ENCODE peak calls at places on chromosomes 7 and 10, in nine cellular contexts. One of them, this sample, is unnamed.
A peak's percentile ranks its signal among the peaks of the same experiment; 100 is the strongest.

GRCh38 chr10:10663587-10663986 is 354.1 kb upstream of the CELF2 start:
- DNase-seq in suprapubic skin: no peak
- DNase-seq in transverse colon: no peak
- DNase-seq in BJ: no peak
- DNase-seq in body of pancreas: no peak
- DNase-seq in SK-N-SH: no peak
- DNase-seq in spleen: no peak
- DNase-seq in thoracic aorta: no peak
- DNase-seq in PC-3: no peak
- DNase-seq in this sample: no peak

GRCh38 chr10:33073641-33074410 is 115.8 kb upstream of the ITGB1 start:
- DNase-seq in suprapubic skin: no peak
- DNase-seq in spleen: no peak
- DNase-seq in thoracic aorta: no peak
- DNase-seq in BJ: no peak
- DNase-seq in transverse colon: no peak
- DNase-seq in body of pancreas: no peak
- DNase-seq in PC-3: no peak
- DNase-seq in SK-N-SH: no peak
- DNase-seq in this sample: no peak

GRCh38 chr7:95407751-95408150 is 11.6 kb upstream of the PON3 start:
- DNase-seq in body of pancreas: no peak
- DNase-seq in suprapubic skin: no peak
- DNase-seq in spleen: no peak
- DNase-seq in transverse colon: no peak
- DNase-seq in SK-N-SH: no peak
- DNase-seq in PC-3: no peak
- DNase-seq in thoracic aorta: no peak
- DNase-seq in BJ: no peak
- DNase-seq in this sample: no peak

GRCh38 chr7:150949564-150949963 is 28.6 kb downstream of the KCNH2 start:
- DNase-seq in spleen: peak; percentile 40
- DNase-seq in body of pancreas: no peak
- DNase-seq in SK-N-SH: peak; percentile 88
- DNase-seq in transverse colon: no peak
- DNase-seq in thoracic aorta: no peak
- DNase-seq in PC-3: no peak
- DNase-seq in suprapubic skin: peak; percentile 20
- DNase-seq in BJ: no peak
- DNase-seq in this sample: peak; percentile 76

GRCh38 chr7:50556247-50556976 is 8.8 kb downstream of the DDC start:
- DNase-seq in transverse colon: peak; percentile 60
- DNase-seq in suprapubic skin: no peak
- DNase-seq in SK-N-SH: no peak
- DNase-seq in body of pancreas: no peak
- DNase-seq in PC-3: no peak
- DNase-seq in spleen: no peak
- DNase-seq in thoracic aorta: no peak
- DNase-seq in BJ: no peak
- DNase-seq in this sample: no peak

GRCh38 chr10:76009531-76009930 is 578.1 kb downstream of the LRMDA start:
- DNase-seq in body of pancreas: no peak
- DNase-seq in SK-N-SH: no peak
- DNase-seq in thoracic aorta: no peak
- DNase-seq in PC-3: peak; percentile 57
- DNase-seq in BJ: no peak
- DNase-seq in spleen: no peak
- DNase-seq in transverse colon: no peak
- DNase-seq in suprapubic skin: no peak
- DNase-seq in this sample: peak; percentile 37

GRCh38 chr7:75732764-75733630 is 5.7 kb downstream of the HIP1 start:
- DNase-seq in thoracic aorta: no peak
- DNase-seq in PC-3: peak; percentile 52
- DNase-seq in body of pancreas: no peak
- DNase-seq in spleen: no peak
- DNase-seq in transverse colon: no peak
- DNase-seq in BJ: peak; percentile 84
- DNase-seq in SK-N-SH: peak; percentile 35
- DNase-seq in suprapubic skin: no peak
- DNase-seq in this sample: no peak

GRCh38 chr7:142328006-142328405 is 70.1 kb upstream of the PRSS58 start:
- DNase-seq in PC-3: no peak
- DNase-seq in SK-N-SH: no peak
- DNase-seq in spleen: no peak
- DNase-seq in body of pancreas: no peak
- DNase-seq in BJ: no peak
- DNase-seq in suprapubic skin: no peak
- DNase-seq in transverse colon: no peak
- DNase-seq in thoracic aorta: no peak
- DNase-seq in this sample: no peak

GRCh38 chr10:122878799-122879338 is 512 bp downstream of the FAM24B start:
- DNase-seq in suprapubic skin: no peak
- DNase-seq in thoracic aorta: no peak
- DNase-seq in spleen: peak; percentile 68
- DNase-seq in PC-3: peak; percentile 19
- DNase-seq in body of pancreas: peak; percentile 71
- DNase-seq in SK-N-SH: peak; percentile 21
- DNase-seq in transverse colon: peak; percentile 9
- DNase-seq in BJ: no peak
- DNase-seq in this sample: no peak

GRCh38 chr10:4676566-4676965 is 149.4 kb upstream of the AKR1E2 start:
- DNase-seq in transverse colon: no peak
- DNase-seq in spleen: no peak
- DNase-seq in PC-3: peak; percentile 27
- DNase-seq in BJ: no peak
- DNase-seq in SK-N-SH: no peak
- DNase-seq in thoracic aorta: no peak
- DNase-seq in suprapubic skin: no peak
- DNase-seq in body of pancreas: no peak
- DNase-seq in this sample: no peak
- H3K4me3 ChIP-seq in transverse colon: no peak overlapping the region
- H3K4me3 ChIP-seq in spleen: no peak overlapping the region
- H3K4me3 ChIP-seq in PC-3: peak overlapping the region; percentile 74
- H3K4me3 ChIP-seq in BJ: no peak overlapping the region
- H3K4me3 ChIP-seq in SK-N-SH: no peak overlapping the region
- H3K4me3 ChIP-seq in thoracic aorta: no peak overlapping the region
- H3K4me3 ChIP-seq in suprapubic skin: no peak overlapping the region
- H3K4me3 ChIP-seq in body of pancreas: no peak overlapping the region
- H3K4me3 ChIP-seq in this sample: no peak overlapping the region

DNA sequence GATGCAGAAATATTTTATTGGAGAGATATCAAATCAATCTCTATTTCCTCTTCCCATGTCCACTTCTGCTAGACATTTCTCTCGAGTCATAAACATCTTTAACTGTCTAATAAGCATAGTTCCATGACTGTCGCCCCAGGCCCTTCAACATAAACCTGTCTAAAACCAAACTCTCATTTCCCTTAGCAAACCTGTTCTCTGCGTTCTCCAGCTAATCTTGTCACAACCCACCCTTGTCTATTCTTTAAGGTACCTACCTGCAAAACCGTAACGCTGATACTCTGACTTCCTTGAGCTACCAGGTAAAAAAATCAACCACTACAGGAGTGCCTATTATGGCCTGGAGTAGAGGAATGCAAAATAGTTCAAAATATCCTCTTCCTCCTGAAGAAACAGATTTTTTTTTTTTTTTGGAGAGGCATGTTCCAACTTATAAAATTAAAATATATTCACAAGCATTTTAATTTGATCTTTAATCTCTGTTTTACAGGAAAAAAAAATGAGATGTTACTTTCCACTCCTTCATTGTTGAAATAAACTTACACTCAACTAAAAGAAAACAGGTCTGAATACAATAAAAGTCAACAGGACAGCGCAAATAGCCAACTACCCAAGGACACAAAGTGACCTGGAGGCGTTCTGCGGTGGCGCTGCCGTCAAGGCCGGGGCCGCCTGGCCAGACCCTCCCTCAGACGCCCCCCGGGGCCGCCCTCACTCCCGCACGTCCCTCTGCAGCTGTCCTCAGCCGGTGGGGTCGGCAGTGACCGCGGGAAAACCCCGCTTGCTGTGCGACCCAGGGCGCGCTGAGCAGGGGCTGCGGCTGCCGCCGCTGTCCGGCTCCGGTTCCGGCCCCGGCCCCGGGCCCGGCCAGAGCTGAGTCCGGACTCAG is 765 bp downstream of the SLC25A40 start:
- DNase-seq in spleen: peak; percentile 92
- DNase-seq in SK-N-SH: peak; percentile 86
- DNase-seq in PC-3: peak; percentile 9
- DNase-seq in suprapubic skin: no peak
- DNase-seq in transverse colon: peak; percentile 41
- DNase-seq in thoracic aorta: no peak
- DNase-seq in body of pancreas: peak; percentile 30
- DNase-seq in BJ: no peak
- DNase-seq in this sample: peak; percentile 77
- H3K36me3 ChIP-seq in spleen: peaks cover 23% of the 10 kb centered on the region
- H3K36me3 ChIP-seq in SK-N-SH: peaks cover 14% of the 10 kb centered on the region
- H3K36me3 ChIP-seq in PC-3: peaks cover 20% of the 10 kb centered on the region
- H3K36me3 ChIP-seq in suprapubic skin: no peaks in the 10 kb centered on the region
- H3K36me3 ChIP-seq in transverse colon: no peaks in the 10 kb centered on the region
- H3K36me3 ChIP-seq in thoracic aorta: no peaks in the 10 kb centered on the region
- H3K36me3 ChIP-seq in body of pancreas: no peaks in the 10 kb centered on the region
- H3K36me3 ChIP-seq in BJ: no peaks in the 10 kb centered on the region
- H3K36me3 ChIP-seq in this sample: no peaks in the 10 kb centered on the region

GRCh38 chr7:84144480-84144879 is 50.1 kb downstream of the SEMA3A start:
- DNase-seq in PC-3: no peak
- DNase-seq in BJ: no peak
- DNase-seq in spleen: no peak
- DNase-seq in suprapubic skin: no peak
- DNase-seq in SK-N-SH: no peak
- DNase-seq in transverse colon: no peak
- DNase-seq in thoracic aorta: no peak
- DNase-seq in body of pancreas: no peak
- DNase-seq in this sample: no peak
- H3K4me3 ChIP-seq in PC-3: no peak overlapping the region
- H3K4me3 ChIP-seq in BJ: no peak overlapping the region
- H3K4me3 ChIP-seq in spleen: no peak overlapping the region
- H3K4me3 ChIP-seq in suprapubic skin: no peak overlapping the region
- H3K4me3 ChIP-seq in SK-N-SH: no peak overlapping the region
- H3K4me3 ChIP-seq in transverse colon: no peak overlapping the region
- H3K4me3 ChIP-seq in thoracic aorta: no peak overlapping the region
- H3K4me3 ChIP-seq in body of pancreas: no peak overlapping the region
- H3K4me3 ChIP-seq in this sample: no peak overlapping the region

DNA sequence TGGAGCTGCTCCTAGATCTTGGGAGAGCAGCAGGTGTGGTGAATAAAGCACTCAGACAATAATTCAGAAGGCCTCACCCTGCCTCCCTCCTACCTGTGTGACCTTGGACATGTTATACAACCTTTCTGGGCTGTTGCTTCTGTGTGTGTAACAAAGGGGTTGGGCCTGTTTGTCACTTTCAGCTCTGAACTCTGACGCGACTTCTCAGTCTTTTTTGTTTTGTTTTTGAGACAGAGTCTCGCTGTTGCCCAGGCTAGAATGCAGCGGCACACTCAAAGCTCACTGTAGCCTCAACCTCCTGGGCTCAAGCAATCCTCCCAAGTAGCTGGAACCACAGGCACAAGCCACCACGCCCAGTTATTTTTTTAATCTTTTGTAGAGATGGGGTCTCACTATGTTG is 89.3 kb downstream of the DNMBP start:
- DNase-seq in BJ: no peak
- DNase-seq in PC-3: no peak
- DNase-seq in thoracic aorta: no peak
- DNase-seq in transverse colon: peak; percentile 59
- DNase-seq in body of pancreas: peak; percentile 74
- DNase-seq in spleen: no peak
- DNase-seq in SK-N-SH: no peak
- DNase-seq in suprapubic skin: no peak
- DNase-seq in this sample: no peak
- H3K36me3 ChIP-seq in BJ: no peaks in the 10 kb centered on the region
- H3K36me3 ChIP-seq in PC-3: no peaks in the 10 kb centered on the region
- H3K36me3 ChIP-seq in thoracic aorta: no peaks in the 10 kb centered on the region
- H3K36me3 ChIP-seq in transverse colon: no peaks in the 10 kb centered on the region
- H3K36me3 ChIP-seq in body of pancreas: no peaks in the 10 kb centered on the region
- H3K36me3 ChIP-seq in spleen: peaks cover 19% of the 10 kb centered on the region
- H3K36me3 ChIP-seq in SK-N-SH: no peaks in the 10 kb centered on the region
- H3K36me3 ChIP-seq in suprapubic skin: no peaks in the 10 kb centered on the region
- H3K36me3 ChIP-seq in this sample: no peaks in the 10 kb centered on the region

GRCh38 chr10:130301026-130301892 is 165.1 kb downstream of the GLRX3 start:
- DNase-seq in body of pancreas: peak; percentile 66
- DNase-seq in thoracic aorta: no peak
- DNase-seq in SK-N-SH: no peak
- DNase-seq in suprapubic skin: no peak
- DNase-seq in transverse colon: no peak
- DNase-seq in spleen: peak; percentile 94
- DNase-seq in BJ: no peak
- DNase-seq in PC-3: no peak
- DNase-seq in this sample: no peak
- H3K4me3 ChIP-seq in body of pancreas: peak overlapping the region; percentile 31
- H3K4me3 ChIP-seq in thoracic aorta: peak overlapping the region; percentile 75
- H3K4me3 ChIP-seq in SK-N-SH: no peak overlapping the region
- H3K4me3 ChIP-seq in suprapubic skin: peak overlapping the region; percentile 43
- H3K4me3 ChIP-seq in transverse colon: no peak overlapping the region
- H3K4me3 ChIP-seq in spleen: no peak overlapping the region
- H3K4me3 ChIP-seq in BJ: no peak overlapping the region
- H3K4me3 ChIP-seq in PC-3: no peak overlapping the region
- H3K4me3 ChIP-seq in this sample: no peak overlapping the region

GRCh38 chr7:99452541-99452940 is 13.4 kb downstream of the ATP5MF start:
- DNase-seq in suprapubic skin: no peak
- DNase-seq in thoracic aorta: no peak
- DNase-seq in BJ: no peak
- DNase-seq in PC-3: no peak
- DNase-seq in spleen: no peak
- DNase-seq in transverse colon: no peak
- DNase-seq in SK-N-SH: peak; percentile 25
- DNase-seq in body of pancreas: no peak
- DNase-seq in this sample: peak; percentile 44

GRCh38 chr7:99455874-99456273 is 10.1 kb downstream of the ATP5MF start:
- DNase-seq in transverse colon: no peak
- DNase-seq in suprapubic skin: no peak
- DNase-seq in thoracic aorta: no peak
- DNase-seq in PC-3: no peak
- DNase-seq in BJ: no peak
- DNase-seq in body of pancreas: no peak
- DNase-seq in SK-N-SH: peak; percentile 24
- DNase-seq in spleen: no peak
- DNase-seq in this sample: no peak

GRCh38 chr7:99448855-99449254 is 10.1 kb downstream of the CPSF4 start:
- DNase-seq in thoracic aorta: no peak
- DNase-seq in PC-3: no peak
- DNase-seq in suprapubic skin: no peak
- DNase-seq in transverse colon: no peak
- DNase-seq in SK-N-SH: no peak
- DNase-seq in spleen: no peak
- DNase-seq in body of pancreas: no peak
- DNase-seq in BJ: no peak
- DNase-seq in this sample: peak; percentile 25

GRCh38 chr7:99453105-99453504 is 12.9 kb downstream of the ATP5MF start:
- DNase-seq in suprapubic skin: no peak
- DNase-seq in PC-3: no peak
- DNase-seq in BJ: no peak
- DNase-seq in spleen: no peak
- DNase-seq in transverse colon: no peak
- DNase-seq in SK-N-SH: no peak
- DNase-seq in body of pancreas: no peak
- DNase-seq in thoracic aorta: no peak
- DNase-seq in this sample: peak; percentile 43

GRCh38 chr7:99451936-99452335 is 13.2 kb downstream of the CPSF4 start:
- DNase-seq in suprapubic skin: no peak
- DNase-seq in transverse colon: no peak
- DNase-seq in thoracic aorta: no peak
- DNase-seq in BJ: no peak
- DNase-seq in SK-N-SH: peak; percentile 27
- DNase-seq in PC-3: no peak
- DNase-seq in body of pancreas: no peak
- DNase-seq in spleen: no peak
- DNase-seq in this sample: no peak
- H3K36me3 ChIP-seq in suprapubic skin: peaks cover 100% of the 10 kb centered on the region
- H3K36me3 ChIP-seq in transverse colon: no peaks in the 10 kb centered on the region
- H3K36me3 ChIP-seq in thoracic aorta: peaks cover 85% of the 10 kb centered on the region
- H3K36me3 ChIP-seq in BJ: peaks cover 44% of the 10 kb centered on the region
- H3K36me3 ChIP-seq in SK-N-SH: peaks cover 94% of the 10 kb centered on the region
- H3K36me3 ChIP-seq in PC-3: peaks cover 25% of the 10 kb centered on the region
- H3K36me3 ChIP-seq in body of pancreas: peaks cover 19% of the 10 kb centered on the region
- H3K36me3 ChIP-seq in spleen: peaks cover 100% of the 10 kb centered on the region
- H3K36me3 ChIP-seq in this sample: peaks cover 59% of the 10 kb centered on the region